ENCODE peak calls at places on chromosomes 13 and 19, in seven cellular contexts. One of them, this sample, is unnamed.

GRCh38 chr13:98576215-98576945 is 527 bp downstream of the STK24 start:
- DNase-seq in PC-3: no peak
- DNase-seq in CD4-positive, CD25-positive, alpha-beta regulatory T cell: peak; percentile 57
- DNase-seq in NCI-H1694 treated with DMSO at 0.1 percent for 48 hours: no peak
- DNase-seq in T-helper 2 cell: peak; percentile 28
- DNase-seq in T-helper 1 cell: peak; percentile 45
- DNase-seq in amniotic stem cell: no peak
- DNase-seq in this sample: no peak

GRCh38 chr19:2054763-2055162 is 3.7 kb upstream of the MKNK2 start:
- DNase-seq in T-helper 2 cell: no peak
- DNase-seq in CD4-positive, CD25-positive, alpha-beta regulatory T cell: no peak
- DNase-seq in T-helper 1 cell: no peak
- DNase-seq in NCI-H1694 treated with DMSO at 0.1 percent for 48 hours: no peak
- DNase-seq in amniotic stem cell: no peak
- DNase-seq in PC-3: no peak
- DNase-seq in this sample: no peak

GRCh38 chr19:4939466-4939865 is 29.4 kb upstream of the KDM4B start:
- DNase-seq in NCI-H1694 treated with DMSO at 0.1 percent for 48 hours: no peak
- DNase-seq in amniotic stem cell: no peak
- DNase-seq in PC-3: no peak
- DNase-seq in T-helper 1 cell: no peak
- DNase-seq in CD4-positive, CD25-positive, alpha-beta regulatory T cell: no peak
- DNase-seq in T-helper 2 cell: no peak
- DNase-seq in this sample: no peak

GRCh38 chr19:53881482-53882390 is at the start of gene PRKCG:
- DNase-seq in CD4-positive, CD25-positive, alpha-beta regulatory T cell: peak; percentile 62
- DNase-seq in NCI-H1694 treated with DMSO at 0.1 percent for 48 hours: no peak
- DNase-seq in T-helper 2 cell: peak; percentile 59
- DNase-seq in amniotic stem cell: no peak
- DNase-seq in PC-3: peak; percentile 52
- DNase-seq in T-helper 1 cell: peak; percentile 71
- DNase-seq in this sample: no peak

GRCh38 chr13:42544246-42544915 is 29.6 kb upstream of the TNFSF11 start:
- DNase-seq in T-helper 1 cell: no peak
- DNase-seq in PC-3: no peak
- DNase-seq in NCI-H1694 treated with DMSO at 0.1 percent for 48 hours: no peak
- DNase-seq in T-helper 2 cell: no peak
- DNase-seq in CD4-positive, CD25-positive, alpha-beta regulatory T cell: no peak
- DNase-seq in amniotic stem cell: no peak
- DNase-seq in this sample: no peak

GRCh38 chr13:100434010-100434763 is 154.4 kb downstream of the GGACT start:
- DNase-seq in CD4-positive, CD25-positive, alpha-beta regulatory T cell: no peak
- DNase-seq in PC-3: peak; percentile 30
- DNase-seq in NCI-H1694 treated with DMSO at 0.1 percent for 48 hours: no peak
- DNase-seq in T-helper 2 cell: no peak
- DNase-seq in amniotic stem cell: no peak
- DNase-seq in T-helper 1 cell: no peak
- DNase-seq in this sample: peak; percentile 24

GRCh38 chr19:48556163-48556562 is 4.2 kb downstream of the SULT2B1 start:
- DNase-seq in PC-3: peak; percentile 72
- DNase-seq in T-helper 1 cell: no peak
- DNase-seq in T-helper 2 cell: no peak
- DNase-seq in CD4-positive, CD25-positive, alpha-beta regulatory T cell: no peak
- DNase-seq in NCI-H1694 treated with DMSO at 0.1 percent for 48 hours: peak; percentile 21
- DNase-seq in amniotic stem cell: no peak
- DNase-seq in this sample: no peak

GRCh38 chr19:44142014-44142523 is 715 bp downstream of the ZNF234 start:
- DNase-seq in T-helper 2 cell: no peak
- DNase-seq in amniotic stem cell: no peak
- DNase-seq in CD4-positive, CD25-positive, alpha-beta regulatory T cell: no peak
- DNase-seq in NCI-H1694 treated with DMSO at 0.1 percent for 48 hours: no peak
- DNase-seq in PC-3: peak; percentile 3
- DNase-seq in T-helper 1 cell: no peak
- DNase-seq in this sample: no peak

GRCh38 chr13:25645681-25646080 is 273.9 kb downstream of the ATP8A2 start:
- DNase-seq in T-helper 2 cell: no peak
- DNase-seq in T-helper 1 cell: no peak
- DNase-seq in amniotic stem cell: no peak
- DNase-seq in PC-3: no peak
- DNase-seq in CD4-positive, CD25-positive, alpha-beta regulatory T cell: no peak
- DNase-seq in NCI-H1694 treated with DMSO at 0.1 percent for 48 hours: no peak
- DNase-seq in this sample: no peak

GRCh38 chr19:53158119-53158656 is 665 bp downstream of the ZNF347 start:
- DNase-seq in NCI-H1694 treated with DMSO at 0.1 percent for 48 hours: no peak
- DNase-seq in PC-3: peak; percentile 41
- DNase-seq in CD4-positive, CD25-positive, alpha-beta regulatory T cell: no peak
- DNase-seq in T-helper 2 cell: peak; percentile 2
- DNase-seq in T-helper 1 cell: peak; percentile 18
- DNase-seq in amniotic stem cell: no peak
- DNase-seq in this sample: no peak

GRCh38 chr13:110546933-110547332 is 14.6 kb downstream of the RAB20 start:
- DNase-seq in T-helper 1 cell: no peak
- DNase-seq in PC-3: peak; percentile 94
- DNase-seq in NCI-H1694 treated with DMSO at 0.1 percent for 48 hours: no peak
- DNase-seq in CD4-positive, CD25-positive, alpha-beta regulatory T cell: no peak
- DNase-seq in T-helper 2 cell: no peak
- DNase-seq in amniotic stem cell: peak; percentile 85
- DNase-seq in this sample: peak; percentile 88

GRCh38 chr13:98577823-98578285 is 947 bp upstream of the STK24 start:
- DNase-seq in CD4-positive, CD25-positive, alpha-beta regulatory T cell: no peak
- DNase-seq in PC-3: no peak
- DNase-seq in amniotic stem cell: no peak
- DNase-seq in NCI-H1694 treated with DMSO at 0.1 percent for 48 hours: no peak
- DNase-seq in T-helper 1 cell: no peak
- DNase-seq in T-helper 2 cell: no peak
- DNase-seq in this sample: no peak

GRCh38 chr13:101916108-101916757 is 463.8 kb downstream of the ITGBL1 start:
- DNase-seq in CD4-positive, CD25-positive, alpha-beta regulatory T cell: no peak
- DNase-seq in amniotic stem cell: no peak
- DNase-seq in T-helper 1 cell: no peak
- DNase-seq in PC-3: no peak
- DNase-seq in T-helper 2 cell: no peak
- DNase-seq in NCI-H1694 treated with DMSO at 0.1 percent for 48 hours: peak; percentile 20
- DNase-seq in this sample: no peak

GRCh38 chr13:25688524-25688923 is 316.8 kb downstream of the ATP8A2 start:
- DNase-seq in PC-3: no peak
- DNase-seq in T-helper 2 cell: no peak
- DNase-seq in amniotic stem cell: no peak
- DNase-seq in NCI-H1694 treated with DMSO at 0.1 percent for 48 hours: no peak
- DNase-seq in T-helper 1 cell: no peak
- DNase-seq in CD4-positive, CD25-positive, alpha-beta regulatory T cell: no peak
- DNase-seq in this sample: no peak

GRCh38 chr19:40410030-40410389 is 3.2 kb downstream of the PRX start:
- DNase-seq in NCI-H1694 treated with DMSO at 0.1 percent for 48 hours: no peak
- DNase-seq in amniotic stem cell: no peak
- DNase-seq in CD4-positive, CD25-positive, alpha-beta regulatory T cell: no peak
- DNase-seq in T-helper 2 cell: no peak
- DNase-seq in PC-3: no peak
- DNase-seq in T-helper 1 cell: no peak
- DNase-seq in this sample: no peak

GRCh38 chr13:49062297-49062896 is 86.7 kb downstream of the FNDC3A start:
- DNase-seq in amniotic stem cell: no peak
- DNase-seq in T-helper 1 cell: no peak
- DNase-seq in T-helper 2 cell: no peak
- DNase-seq in CD4-positive, CD25-positive, alpha-beta regulatory T cell: no peak
- DNase-seq in PC-3: peak; percentile 35
- DNase-seq in NCI-H1694 treated with DMSO at 0.1 percent for 48 hours: no peak
- DNase-seq in this sample: no peak

GRCh38 chr13:24308068-24308445 is 1.3 kb upstream of the C1QTNF9 start:
- DNase-seq in CD4-positive, CD25-positive, alpha-beta regulatory T cell: no peak
- DNase-seq in T-helper 1 cell: no peak
- DNase-seq in amniotic stem cell: no peak
- DNase-seq in NCI-H1694 treated with DMSO at 0.1 percent for 48 hours: no peak
- DNase-seq in T-helper 2 cell: no peak
- DNase-seq in PC-3: no peak
- DNase-seq in this sample: no peak

GRCh38 chr19:29401712-29402421 is 123.9 kb upstream of the VSTM2B start:
- DNase-seq in T-helper 2 cell: no peak
- DNase-seq in T-helper 1 cell: no peak
- DNase-seq in CD4-positive, CD25-positive, alpha-beta regulatory T cell: no peak
- DNase-seq in NCI-H1694 treated with DMSO at 0.1 percent for 48 hours: no peak
- DNase-seq in amniotic stem cell: no peak
- DNase-seq in PC-3: no peak
- DNase-seq in this sample: no peak

GRCh38 chr19:6045108-6045507 is 65.2 kb downstream of the RFX2 start:
- DNase-seq in T-helper 1 cell: no peak
- DNase-seq in T-helper 2 cell: no peak
- DNase-seq in NCI-H1694 treated with DMSO at 0.1 percent for 48 hours: no peak
- DNase-seq in CD4-positive, CD25-positive, alpha-beta regulatory T cell: no peak
- DNase-seq in PC-3: no peak
- DNase-seq in amniotic stem cell: no peak
- DNase-seq in this sample: no peak

GRCh38 chr19:35596366-35596999 is 10.5 kb downstream of the PMIS2 start:
- DNase-seq in T-helper 2 cell: no peak
- DNase-seq in PC-3: no peak
- DNase-seq in T-helper 1 cell: no peak
- DNase-seq in amniotic stem cell: no peak
- DNase-seq in CD4-positive, CD25-positive, alpha-beta regulatory T cell: no peak
- DNase-seq in NCI-H1694 treated with DMSO at 0.1 percent for 48 hours: no peak
- DNase-seq in this sample: no peak

GRCh38 chr19:48613852-48614435 is 932 bp downstream of the FAM83E start:
- DNase-seq in NCI-H1694 treated with DMSO at 0.1 percent for 48 hours: no peak
- DNase-seq in PC-3: no peak
- DNase-seq in T-helper 2 cell: no peak
- DNase-seq in CD4-positive, CD25-positive, alpha-beta regulatory T cell: no peak
- DNase-seq in T-helper 1 cell: no peak
- DNase-seq in amniotic stem cell: no peak
- DNase-seq in this sample: no peak

GRCh38 chr19:33273881-33274662 is 28.3 kb downstream of the CEBPA start:
- DNase-seq in CD4-positive, CD25-positive, alpha-beta regulatory T cell: no peak
- DNase-seq in amniotic stem cell: peak; percentile 58
- DNase-seq in NCI-H1694 treated with DMSO at 0.1 percent for 48 hours: no peak
- DNase-seq in T-helper 2 cell: no peak
- DNase-seq in PC-3: peak; percentile 35
- DNase-seq in T-helper 1 cell: no peak
- DNase-seq in this sample: peak; percentile 57

GRCh38 chr19:7970716-7971448 is 27.4 kb upstream of the TIMM44 start:
- DNase-seq in PC-3: peak; percentile 76
- DNase-seq in T-helper 2 cell: no peak
- DNase-seq in NCI-H1694 treated with DMSO at 0.1 percent for 48 hours: peak; percentile 21
- DNase-seq in T-helper 1 cell: no peak
- DNase-seq in CD4-positive, CD25-positive, alpha-beta regulatory T cell: no peak
- DNase-seq in amniotic stem cell: no peak
- DNase-seq in this sample: no peak

GRCh38 chr19:2084993-2085720 is 11.0 kb downstream of the MOB3A start:
- DNase-seq in CD4-positive, CD25-positive, alpha-beta regulatory T cell: peak; percentile 97
- DNase-seq in T-helper 2 cell: peak; percentile 97
- DNase-seq in NCI-H1694 treated with DMSO at 0.1 percent for 48 hours: no peak
- DNase-seq in T-helper 1 cell: peak; percentile 87
- DNase-seq in amniotic stem cell: no peak
- DNase-seq in PC-3: peak; percentile 59
- DNase-seq in this sample: no peak

GRCh38 chr13:21326155-21327030 is 132.7 kb downstream of the ZDHHC20 start:
- DNase-seq in CD4-positive, CD25-positive, alpha-beta regulatory T cell: no peak
- DNase-seq in T-helper 1 cell: no peak
- DNase-seq in NCI-H1694 treated with DMSO at 0.1 percent for 48 hours: no peak
- DNase-seq in T-helper 2 cell: no peak
- DNase-seq in PC-3: no peak
- DNase-seq in amniotic stem cell: peak; percentile 18
- DNase-seq in this sample: no peak

GRCh38 chr19:45051929-45052579 is 13.2 kb downstream of the CLASRP start:
- DNase-seq in T-helper 2 cell: no peak
- DNase-seq in amniotic stem cell: no peak
- DNase-seq in T-helper 1 cell: no peak
- DNase-seq in NCI-H1694 treated with DMSO at 0.1 percent for 48 hours: no peak
- DNase-seq in PC-3: no peak
- DNase-seq in CD4-positive, CD25-positive, alpha-beta regulatory T cell: no peak
- DNase-seq in this sample: no peak

GRCh38 chr13:36807616-36808015 is 11.4 kb upstream of the RFXAP start:
- DNase-seq in T-helper 1 cell: no peak
- DNase-seq in T-helper 2 cell: no peak
- DNase-seq in amniotic stem cell: no peak
- DNase-seq in PC-3: peak; percentile 51
- DNase-seq in CD4-positive, CD25-positive, alpha-beta regulatory T cell: no peak
- DNase-seq in NCI-H1694 treated with DMSO at 0.1 percent for 48 hours: no peak
- DNase-seq in this sample: no peak

GRCh38 chr13:98576963-98577822 is at the start of gene STK24:
- DNase-seq in PC-3: peak; percentile 69
- DNase-seq in T-helper 1 cell: peak; percentile 70
- DNase-seq in CD4-positive, CD25-positive, alpha-beta regulatory T cell: peak; percentile 47
- DNase-seq in NCI-H1694 treated with DMSO at 0.1 percent for 48 hours: no peak
- DNase-seq in T-helper 2 cell: peak; percentile 56
- DNase-seq in amniotic stem cell: peak; percentile 37
- DNase-seq in this sample: no peak

GRCh38 chr19:3190470-3190770 is 4.7 kb downstream of the NCLN start:
- DNase-seq in T-helper 2 cell: no peak
- DNase-seq in PC-3: no peak
- DNase-seq in amniotic stem cell: no peak
- DNase-seq in CD4-positive, CD25-positive, alpha-beta regulatory T cell: no peak
- DNase-seq in T-helper 1 cell: no peak
- DNase-seq in NCI-H1694 treated with DMSO at 0.1 percent for 48 hours: no peak
- DNase-seq in this sample: no peak

GRCh38 chr19:45514376-45515051 is 7.2 kb downstream of the VASP start:
- DNase-seq in CD4-positive, CD25-positive, alpha-beta regulatory T cell: no peak
- DNase-seq in NCI-H1694 treated with DMSO at 0.1 percent for 48 hours: no peak
- DNase-seq in T-helper 2 cell: no peak
- DNase-seq in PC-3: no peak
- DNase-seq in amniotic stem cell: no peak
- DNase-seq in T-helper 1 cell: no peak
- DNase-seq in this sample: no peak

GRCh38 chr19:39263912-39264305 is 4.3 kb upstream of the IFNL2 start:
- DNase-seq in amniotic stem cell: no peak
- DNase-seq in T-helper 2 cell: no peak
- DNase-seq in PC-3: no peak
- DNase-seq in NCI-H1694 treated with DMSO at 0.1 percent for 48 hours: no peak
- DNase-seq in T-helper 1 cell: no peak
- DNase-seq in CD4-positive, CD25-positive, alpha-beta regulatory T cell: no peak
- DNase-seq in this sample: no peak